ENCODE peak calls at places on chromosome 7, in four cellular contexts. C is A673, A is RWPE1, G is breast epithelium. N is an unnamed sample.
A peak's percentile ranks its signal among the peaks of the same experiment; 100 is the strongest.

GRCh38 chr7:105611856-105612775 is 30.8 kb upstream of the EFCAB10 start:
- DNase-seq in A (no peak), G (no peak), C (no peak), N (peak; percentile 33)

GRCh38 chr7:148114807-148115206 is 475.8 kb upstream of the C7orf33 start:
- DNase-seq in A (no peak), C (no peak), G (no peak), N (no peak)

GRCh38 chr7:75971961-75972763 is 22.2 kb downstream of the TMEM120A start:
- DNase-seq in A (no peak), C (peak; percentile 39), G (no peak), N (peak; percentile 14)

GRCh38 chr7:152344253-152344652 is 91.5 kb downstream of the KMT2C start:
- DNase-seq in A (no peak), C (no peak), G (no peak), N (peak; percentile 27)

GRCh38 chr7:15291707-15292106 is 270.1 kb downstream of the AGMO start:
- DNase-seq in A (no peak), C (peak; percentile 12), G (no peak), N (no peak)

GRCh38 chr7:20197837-20198236 is 19.3 kb downstream of the MACC1 start:
- DNase-seq in G (no peak), C (no peak), A (no peak), N (no peak)

GRCh38 chr7:85522070-85522469 is 335.2 kb upstream of the SEMA3D start:
- DNase-seq in C (no peak), G (no peak), A (no peak), N (no peak)

GRCh38 chr7:108322899-108323298 is 133.3 kb downstream of the NRCAM start:
- DNase-seq in A (no peak), C (no peak), G (no peak), N (no peak)

GRCh38 chr7:70951271-70951962 is 180.5 kb upstream of the GALNT17 start:
- DNase-seq in A (no peak), G (no peak), C (no peak), N (no peak)
- TF ChIP-seq CTCF in A (no peak), G (no peak), C (no peak), N (no peak)

GRCh38 chr7:65975814-65976445 is 6.1 kb downstream of the GUSB start:
- DNase-seq in G (no peak), A (no peak), C (no peak), N (no peak)
- TF ChIP-seq CTCF in G (no peak), A (no peak), C (no peak), N (no peak)

DNA sequence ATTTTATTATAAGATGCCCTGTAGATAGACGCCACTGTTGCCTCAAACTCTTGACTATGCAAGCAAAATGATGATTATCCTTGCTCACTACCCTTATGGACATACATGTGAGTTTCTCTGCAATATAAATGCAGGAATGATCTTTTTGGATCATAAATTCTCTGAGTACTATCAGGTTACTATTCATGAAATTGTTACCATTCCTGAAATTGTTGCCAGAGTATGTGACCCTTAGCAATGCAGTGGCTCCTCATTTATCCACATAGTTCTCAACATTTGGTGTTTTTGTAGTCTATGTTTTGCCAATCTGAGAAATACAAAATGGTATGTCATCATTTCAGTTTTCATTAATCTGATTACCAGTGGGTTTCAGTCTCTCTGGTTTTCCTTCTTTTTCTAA is 166.2 kb upstream of the FAM3C start:
- DNase-seq in C (no peak), G (no peak), A (no peak), N (no peak)
- TF ChIP-seq CTCF in C (no peak), G (no peak), A (no peak), N (no peak)

GRCh38 chr7:28350610-28351009 is 61.7 kb upstream of the CREB5 start:
- DNase-seq in G (no peak), A (no peak), C (no peak), N (no peak)
- TF ChIP-seq CTCF in G (no peak), A (no peak), C (no peak), N (no peak)

DNA sequence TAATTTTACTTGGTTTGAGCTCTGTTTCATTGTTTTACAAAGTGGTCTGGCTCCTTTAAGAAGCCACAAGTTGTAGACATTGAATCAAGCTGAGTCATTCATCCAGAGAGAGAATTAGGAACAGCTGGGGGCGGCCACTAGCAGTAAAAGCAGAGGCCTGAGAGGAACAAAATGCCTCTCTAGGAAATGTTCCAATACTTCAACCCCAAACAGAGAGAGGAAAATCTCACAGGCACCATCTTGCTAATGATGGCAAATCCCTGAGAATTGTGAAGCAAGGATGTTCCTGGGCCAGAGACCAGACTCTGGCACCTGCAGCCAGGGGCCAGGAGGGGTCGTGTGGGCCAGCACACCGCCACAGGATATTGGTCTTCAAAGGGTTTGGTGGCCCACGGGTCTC is 26.5 kb upstream of the TRIL start:
- DNase-seq in G (peak; percentile 55), A (peak; percentile 81), C (peak; percentile 90), N (peak; percentile 67)
- TF ChIP-seq CTCF in G (no peak), A (no peak), C (no peak), N (no peak)

GRCh38 chr7:33922820-33923219 is 17.5 kb downstream of the BMPER start:
- DNase-seq in A (no peak), G (no peak), C (no peak), N (no peak)

GRCh38 chr7:33918401-33919120 is 13.2 kb downstream of the BMPER start:
- DNase-seq in C (peak; percentile 82), A (no peak), G (no peak), N (no peak)

GRCh38 chr7:33926535-33926934 is 21.2 kb downstream of the BMPER start:
- DNase-seq in A (no peak), G (no peak), C (no peak), N (no peak)

GRCh38 chr7:33921216-33921938 is 16.0 kb downstream of the BMPER start:
- DNase-seq in A (no peak), C (no peak), G (no peak), N (no peak)

DNA sequence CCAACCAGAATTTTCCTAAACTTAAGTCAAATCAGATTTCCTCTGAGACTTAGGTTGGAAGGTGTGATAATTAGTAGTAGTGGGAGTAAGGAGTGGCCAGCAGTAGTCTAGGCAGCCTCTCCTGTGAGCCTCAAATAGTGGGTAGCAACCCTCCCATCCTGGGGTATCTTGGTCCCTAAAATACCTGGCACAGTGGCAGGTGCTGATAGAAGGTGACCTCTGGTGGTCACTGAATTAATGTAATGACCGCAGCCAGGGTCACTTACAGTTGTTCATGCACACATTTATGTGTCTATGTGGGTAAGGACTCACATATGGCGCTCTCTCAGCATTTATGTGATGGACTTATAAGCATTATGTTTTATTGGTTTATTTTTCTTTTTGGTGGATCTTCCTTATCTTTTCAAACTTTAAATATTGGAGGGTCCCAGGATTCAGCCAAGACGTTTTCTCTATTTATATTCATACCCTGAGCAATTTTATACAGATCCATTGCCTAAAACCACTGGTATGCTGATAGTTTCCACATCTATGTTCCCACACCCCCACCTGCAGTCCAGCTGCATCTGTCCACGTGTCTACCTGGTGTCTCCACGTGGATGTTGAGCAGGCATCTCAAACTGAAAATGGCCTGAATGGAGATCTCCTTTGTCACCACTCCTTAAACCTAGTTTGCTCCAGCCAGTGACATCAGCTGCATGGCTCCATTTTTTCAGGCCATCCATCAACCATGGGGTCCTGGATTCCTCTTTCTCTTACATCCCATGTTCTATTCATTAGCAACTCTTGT is 18.3 kb downstream of the BMPER start:
- DNase-seq in A (no peak), C (no peak), G (no peak), N (no peak)
- TF ChIP-seq CTCF in A (no peak), C (no peak), G (no peak), N (no peak)

GRCh38 chr7:45112648-45113047 is 1.2 kb upstream of the TBRG4 start:
- DNase-seq in G (no peak), A (no peak), C (no peak), N (no peak)

GRCh38 chr7:45107356-45107755 is 4.1 kb downstream of the TBRG4 start:
- DNase-seq in G (no peak), A (no peak), C (no peak), N (no peak)

GRCh38 chr7:45108863-45109262 is 2.6 kb downstream of the TBRG4 start:
- DNase-seq in C (no peak), A (no peak), G (no peak), N (no peak)

GRCh38 chr7:45116048-45116447 is 4.6 kb upstream of the TBRG4 start:
- DNase-seq in A (no peak), G (no peak), C (no peak), N (no peak)

GRCh38 chr7:45111298-45112223 is at the start of gene TBRG4:
- DNase-seq in C (peak; percentile 97), A (peak; percentile 93), G (peak; percentile 89), N (peak; percentile 95)
- TF ChIP-seq CTCF in C (peak; percentile 55), A (no peak), G (peak; percentile 4), N (peak; percentile 9)

GRCh38 chr7:133850497-133851070 is 276.6 kb upstream of the LRGUK start:
- DNase-seq in G (no peak), A (no peak), C (no peak), N (no peak)

GRCh38 chr7:133854739-133855138 is 272.4 kb upstream of the LRGUK start:
- DNase-seq in G (no peak), A (peak; percentile 2), C (peak; percentile 71), N (peak; percentile 70)

GRCh38 chr7:133857376-133858119 is 269.6 kb upstream of the LRGUK start:
- DNase-seq in C (no peak), A (no peak), G (no peak), N (no peak)

GRCh38 chr7:133851416-133851815 is 275.7 kb upstream of the LRGUK start:
- DNase-seq in A (no peak), G (no peak), C (no peak), N (peak; percentile 20)

GRCh38 chr7:133853706-133854276 is 273.3 kb upstream of the LRGUK start:
- DNase-seq in G (peak; percentile 72), C (peak; percentile 70), A (peak; percentile 59), N (peak; percentile 96)
- TF ChIP-seq CTCF in G (peak; percentile 37), C (peak; percentile 52), A (peak; percentile 40), N (peak; percentile 65)

GRCh38 chr7:116162992-116163391 is 47.3 kb upstream of the TES start:
- DNase-seq in G (no peak), C (peak; percentile 44), A (no peak), N (no peak)
- TF ChIP-seq CTCF in G (no peak), C (peak; percentile 46), A (no peak), N (no peak)

N was measured in epithelial cell of esophagus.